ENCODE peak calls at places on chromosomes 4 and X, in eight cellular contexts. One of them, this sample, is unnamed.

GRCh38 chrX:104659037-104659744 is 93.2 kb downstream of the IL1RAPL2 start:
- DNase-seq in transverse colon: no peak
- DNase-seq in lower leg skin: no peak
- DNase-seq in psoas muscle: no peak
- DNase-seq in GM06990: no peak
- DNase-seq in astrocyte of the spinal cord: peak
- DNase-seq in CD8-positive, alpha-beta T cell: no peak
- DNase-seq in tibial artery: no peak
- DNase-seq in this sample: no peak

GRCh38 chrX:139739138-139739537 is 31.2 kb upstream of the MCF2 start:
- DNase-seq in astrocyte of the spinal cord: peak
- DNase-seq in lower leg skin: no peak
- DNase-seq in psoas muscle: no peak
- DNase-seq in tibial artery: no peak
- DNase-seq in transverse colon: no peak
- DNase-seq in CD8-positive, alpha-beta T cell: no peak
- DNase-seq in GM06990: peak
- DNase-seq in this sample: no peak

GRCh38 chr4:44738615-44739014 is 12.3 kb upstream of the GNPDA2 start:
- DNase-seq in GM06990: no peak
- DNase-seq in CD8-positive, alpha-beta T cell: no peak
- DNase-seq in psoas muscle: no peak
- DNase-seq in tibial artery: no peak
- DNase-seq in transverse colon: no peak
- DNase-seq in lower leg skin: no peak
- DNase-seq in astrocyte of the spinal cord: peak
- DNase-seq in this sample: peak

GRCh38 chr4:38704755-38705154 is 40.8 kb downstream of the KLF3 start:
- DNase-seq in GM06990: no peak
- DNase-seq in CD8-positive, alpha-beta T cell: no peak
- DNase-seq in astrocyte of the spinal cord: no peak
- DNase-seq in tibial artery: no peak
- DNase-seq in transverse colon: no peak
- DNase-seq in lower leg skin: no peak
- DNase-seq in psoas muscle: no peak
- DNase-seq in this sample: no peak

GRCh38 chr4:52966781-52967180 is 104.7 kb downstream of the RASL11B start:
- DNase-seq in lower leg skin: no peak
- DNase-seq in transverse colon: no peak
- DNase-seq in psoas muscle: no peak
- DNase-seq in tibial artery: no peak
- DNase-seq in GM06990: no peak
- DNase-seq in CD8-positive, alpha-beta T cell: no peak
- DNase-seq in astrocyte of the spinal cord: peak
- DNase-seq in this sample: no peak

GRCh38 chr4:176498857-176499256 is 179.1 kb downstream of the SPCS3 start:
- DNase-seq in tibial artery: no peak
- DNase-seq in CD8-positive, alpha-beta T cell: no peak
- DNase-seq in astrocyte of the spinal cord: peak
- DNase-seq in GM06990: no peak
- DNase-seq in psoas muscle: no peak
- DNase-seq in transverse colon: no peak
- DNase-seq in lower leg skin: no peak
- DNase-seq in this sample: no peak

GRCh38 chrX:107102980-107103379 is 15.6 kb downstream of the RBM41 start:
- DNase-seq in transverse colon: no peak
- DNase-seq in GM06990: no peak
- DNase-seq in psoas muscle: no peak
- DNase-seq in astrocyte of the spinal cord: peak
- DNase-seq in lower leg skin: no peak
- DNase-seq in tibial artery: no peak
- DNase-seq in CD8-positive, alpha-beta T cell: no peak
- DNase-seq in this sample: no peak

GRCh38 chr4:14783011-14783877 is 219.0 kb upstream of the CPEB2 start:
- DNase-seq in psoas muscle: no peak
- DNase-seq in lower leg skin: no peak
- DNase-seq in astrocyte of the spinal cord: peak
- DNase-seq in transverse colon: no peak
- DNase-seq in tibial artery: no peak
- DNase-seq in GM06990: peak
- DNase-seq in CD8-positive, alpha-beta T cell: no peak
- DNase-seq in this sample: peak

GRCh38 chrX:140712413-140713173 is 3.0 kb downstream of the LINC00632 start:
- DNase-seq in transverse colon: peak
- DNase-seq in astrocyte of the spinal cord: peak
- DNase-seq in tibial artery: peak
- DNase-seq in CD8-positive, alpha-beta T cell: peak
- DNase-seq in psoas muscle: peak
- DNase-seq in lower leg skin: peak
- DNase-seq in GM06990: peak
- DNase-seq in this sample: no peak

GRCh38 chrX:130805906-130806305 is 97.1 kb downstream of the ENOX2 start:
- DNase-seq in tibial artery: no peak
- DNase-seq in GM06990: no peak
- DNase-seq in lower leg skin: no peak
- DNase-seq in psoas muscle: no peak
- DNase-seq in astrocyte of the spinal cord: no peak
- DNase-seq in CD8-positive, alpha-beta T cell: no peak
- DNase-seq in transverse colon: no peak
- DNase-seq in this sample: no peak

GRCh38 chr4:151604238-151604637 is 156.6 kb downstream of the GATB start:
- DNase-seq in transverse colon: no peak
- DNase-seq in astrocyte of the spinal cord: peak
- DNase-seq in lower leg skin: no peak
- DNase-seq in tibial artery: no peak
- DNase-seq in psoas muscle: no peak
- DNase-seq in CD8-positive, alpha-beta T cell: no peak
- DNase-seq in GM06990: no peak
- DNase-seq in this sample: peak

GRCh38 chr4:82746705-82747567 is 51.7 kb downstream of the SCD5 start:
- DNase-seq in CD8-positive, alpha-beta T cell: no peak
- DNase-seq in tibial artery: no peak
- DNase-seq in astrocyte of the spinal cord: no peak
- DNase-seq in psoas muscle: no peak
- DNase-seq in transverse colon: no peak
- DNase-seq in lower leg skin: no peak
- DNase-seq in GM06990: no peak
- DNase-seq in this sample: no peak

GRCh38 chr4:71333960-71334951 is 4.6 kb upstream of the SLC4A4 start:
- DNase-seq in GM06990: no peak
- DNase-seq in psoas muscle: no peak
- DNase-seq in transverse colon: no peak
- DNase-seq in CD8-positive, alpha-beta T cell: no peak
- DNase-seq in astrocyte of the spinal cord: peak
- DNase-seq in tibial artery: no peak
- DNase-seq in lower leg skin: no peak
- DNase-seq in this sample: no peak

GRCh38 chrX:73930300-73930699 is 367.3 kb downstream of the CHIC1 start:
- DNase-seq in CD8-positive, alpha-beta T cell: no peak
- DNase-seq in astrocyte of the spinal cord: peak
- DNase-seq in GM06990: no peak
- DNase-seq in psoas muscle: no peak
- DNase-seq in tibial artery: no peak
- DNase-seq in lower leg skin: no peak
- DNase-seq in transverse colon: no peak
- DNase-seq in this sample: no peak

GRCh38 chr4:38190717-38191178 is 230.6 kb downstream of the PTTG2 start:
- DNase-seq in GM06990: no peak
- DNase-seq in lower leg skin: no peak
- DNase-seq in psoas muscle: peak
- DNase-seq in tibial artery: peak
- DNase-seq in astrocyte of the spinal cord: peak
- DNase-seq in CD8-positive, alpha-beta T cell: no peak
- DNase-seq in transverse colon: no peak
- DNase-seq in this sample: no peak

GRCh38 chrX:136214551-136214950 is 36.6 kb downstream of the MAP7D3 start:
- DNase-seq in astrocyte of the spinal cord: peak
- DNase-seq in transverse colon: no peak
- DNase-seq in lower leg skin: no peak
- DNase-seq in psoas muscle: no peak
- DNase-seq in tibial artery: no peak
- DNase-seq in GM06990: no peak
- DNase-seq in CD8-positive, alpha-beta T cell: no peak
- DNase-seq in this sample: no peak

GRCh38 chr4:10728016-10728415 is 43.4 kb upstream of the CLNK start:
- DNase-seq in tibial artery: no peak
- DNase-seq in GM06990: no peak
- DNase-seq in astrocyte of the spinal cord: no peak
- DNase-seq in psoas muscle: no peak
- DNase-seq in CD8-positive, alpha-beta T cell: no peak
- DNase-seq in transverse colon: no peak
- DNase-seq in lower leg skin: no peak
- DNase-seq in this sample: no peak

GRCh38 chr4:67909910-67910905 is 26.4 kb upstream of the TMPRSS11D start:
- DNase-seq in astrocyte of the spinal cord: peak
- DNase-seq in CD8-positive, alpha-beta T cell: no peak
- DNase-seq in transverse colon: no peak
- DNase-seq in GM06990: no peak
- DNase-seq in psoas muscle: no peak
- DNase-seq in tibial artery: no peak
- DNase-seq in lower leg skin: no peak
- DNase-seq in this sample: no peak

GRCh38 chr4:145488310-145488709 is 6.7 kb downstream of the SMAD1 start:
- DNase-seq in GM06990: no peak
- DNase-seq in transverse colon: no peak
- DNase-seq in astrocyte of the spinal cord: no peak
- DNase-seq in CD8-positive, alpha-beta T cell: no peak
- DNase-seq in psoas muscle: no peak
- DNase-seq in lower leg skin: no peak
- DNase-seq in tibial artery: no peak
- DNase-seq in this sample: no peak

GRCh38 chr4:163748474-163748873 is 254.0 kb downstream of the TMA16 start:
- DNase-seq in CD8-positive, alpha-beta T cell: no peak
- DNase-seq in GM06990: no peak
- DNase-seq in psoas muscle: no peak
- DNase-seq in astrocyte of the spinal cord: peak
- DNase-seq in transverse colon: no peak
- DNase-seq in tibial artery: no peak
- DNase-seq in lower leg skin: no peak
- DNase-seq in this sample: no peak
- TF ChIP-seq CTCF in CD8-positive, alpha-beta T cell: no peak
- TF ChIP-seq CTCF in GM06990: no peak
- TF ChIP-seq CTCF in psoas muscle: no peak
- TF ChIP-seq CTCF in astrocyte of the spinal cord: no peak
- TF ChIP-seq CTCF in transverse colon: no peak
- TF ChIP-seq CTCF in tibial artery: no peak
- TF ChIP-seq CTCF in lower leg skin: no peak
- TF ChIP-seq CTCF in this sample: no peak

GRCh38 chr4:62131049-62131448 is 930.9 kb downstream of the ADGRL3 start:
- DNase-seq in tibial artery: no peak
- DNase-seq in GM06990: no peak
- DNase-seq in psoas muscle: no peak
- DNase-seq in CD8-positive, alpha-beta T cell: no peak
- DNase-seq in astrocyte of the spinal cord: no peak
- DNase-seq in lower leg skin: no peak
- DNase-seq in transverse colon: no peak
- DNase-seq in this sample: no peak
- TF ChIP-seq CTCF in tibial artery: no peak
- TF ChIP-seq CTCF in GM06990: no peak
- TF ChIP-seq CTCF in psoas muscle: no peak
- TF ChIP-seq CTCF in CD8-positive, alpha-beta T cell: no peak
- TF ChIP-seq CTCF in astrocyte of the spinal cord: no peak
- TF ChIP-seq CTCF in lower leg skin: no peak
- TF ChIP-seq CTCF in transverse colon: no peak
- TF ChIP-seq CTCF in this sample: no peak

DNA sequence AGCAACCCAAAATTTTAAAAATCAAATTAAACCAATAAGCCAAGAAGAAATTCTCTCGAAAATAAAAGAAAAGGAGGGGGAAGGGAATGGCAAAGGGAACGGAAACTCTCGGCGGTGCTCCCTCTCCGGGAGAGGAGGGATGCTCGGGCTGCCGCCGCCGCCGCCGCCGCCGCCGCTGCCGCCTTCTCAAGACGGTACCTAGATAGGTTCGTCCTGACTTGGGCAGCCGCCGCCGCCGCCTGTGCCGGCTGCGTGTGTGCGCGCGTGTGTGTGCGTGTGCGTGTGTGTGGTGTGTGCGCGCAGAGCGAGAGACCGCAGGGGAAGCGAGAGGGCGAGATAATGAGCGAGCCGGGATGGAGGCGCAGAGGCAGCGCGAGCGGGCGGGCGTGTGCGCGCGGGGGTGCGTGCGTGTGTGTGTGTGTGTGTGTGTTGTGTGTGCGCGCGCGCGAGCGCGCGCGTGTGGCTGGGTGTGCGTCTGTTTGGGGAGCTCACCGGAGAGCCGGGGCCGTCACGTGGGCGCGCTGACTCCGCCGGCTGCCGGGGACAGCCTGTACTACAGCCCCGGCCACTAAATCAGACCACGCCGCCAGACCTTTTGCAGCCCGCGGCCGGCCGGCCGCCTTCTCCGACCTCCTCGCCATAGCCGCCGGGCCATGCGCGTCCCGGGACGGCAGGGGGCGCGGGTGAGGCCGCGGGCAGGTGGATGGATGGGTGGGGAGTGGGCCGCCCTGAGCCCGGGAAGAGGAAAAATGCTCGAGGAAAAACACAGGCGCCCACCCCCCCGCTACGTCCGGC is 111.6 kb downstream of the DHX15 start:
- DNase-seq in transverse colon: peak
- DNase-seq in lower leg skin: peak
- DNase-seq in GM06990: peak
- DNase-seq in astrocyte of the spinal cord: peak
- DNase-seq in psoas muscle: peak
- DNase-seq in tibial artery: peak
- DNase-seq in CD8-positive, alpha-beta T cell: peak
- DNase-seq in this sample: peak
- TF ChIP-seq CTCF in transverse colon: peak
- TF ChIP-seq CTCF in lower leg skin: no peak
- TF ChIP-seq CTCF in GM06990: peak
- TF ChIP-seq CTCF in astrocyte of the spinal cord: peak
- TF ChIP-seq CTCF in psoas muscle: peak
- TF ChIP-seq CTCF in tibial artery: peak
- TF ChIP-seq CTCF in CD8-positive, alpha-beta T cell: peak
- TF ChIP-seq CTCF in this sample: peak

DNA sequence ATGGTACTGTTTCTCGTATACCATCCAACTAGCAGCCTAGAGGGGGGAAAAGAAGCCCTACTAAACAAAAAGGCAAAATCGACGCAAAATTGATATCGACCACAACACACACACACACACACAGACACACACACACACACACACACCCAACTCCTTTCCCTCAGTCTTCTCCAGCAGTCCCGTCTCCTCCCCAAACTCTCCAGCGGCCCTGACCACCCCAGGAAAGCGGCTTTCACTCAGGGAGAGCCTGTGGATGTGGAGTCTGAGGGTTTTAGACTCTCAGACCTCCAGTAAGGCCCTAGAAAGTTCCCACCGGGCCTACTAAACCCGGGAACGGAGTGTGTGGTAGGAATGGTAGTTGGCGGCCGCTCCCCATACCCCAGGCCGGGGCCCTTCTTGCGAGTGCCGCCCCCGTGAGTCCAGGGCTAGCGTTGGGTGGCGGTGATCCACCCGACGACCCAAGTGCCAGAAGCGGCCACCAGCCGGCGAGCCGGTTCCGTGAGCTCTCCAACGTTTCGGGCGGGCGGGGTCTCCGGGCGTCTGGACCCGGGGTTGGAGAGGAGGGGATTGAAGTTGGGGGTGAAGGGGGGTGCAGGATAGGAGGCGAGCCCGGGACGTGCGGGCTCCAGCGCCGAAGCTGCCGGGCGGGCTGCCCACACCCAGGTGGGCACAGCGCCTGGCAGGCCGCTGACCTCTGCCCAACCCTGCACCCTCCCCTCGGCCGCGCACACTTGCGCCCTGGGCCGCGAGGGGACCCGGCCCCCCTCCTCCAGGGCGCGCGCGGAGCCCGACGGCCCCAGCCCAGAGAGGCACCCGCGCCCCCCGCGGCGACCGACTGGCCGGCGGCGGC is 13.7 kb downstream of the ARX start:
- DNase-seq in psoas muscle: no peak
- DNase-seq in tibial artery: no peak
- DNase-seq in lower leg skin: no peak
- DNase-seq in GM06990: no peak
- DNase-seq in transverse colon: no peak
- DNase-seq in CD8-positive, alpha-beta T cell: no peak
- DNase-seq in astrocyte of the spinal cord: no peak
- DNase-seq in this sample: no peak
- TF ChIP-seq CTCF in psoas muscle: no peak
- TF ChIP-seq CTCF in tibial artery: no peak
- TF ChIP-seq CTCF in lower leg skin: no peak
- TF ChIP-seq CTCF in GM06990: no peak
- TF ChIP-seq CTCF in transverse colon: no peak
- TF ChIP-seq CTCF in CD8-positive, alpha-beta T cell: no peak
- TF ChIP-seq CTCF in astrocyte of the spinal cord: no peak
- TF ChIP-seq CTCF in this sample: no peak

This sample was measured in GM13977.